ENCODE peak calls at places on chromosomes 2 and 18, in five cellular contexts. A is naive thymus-derived CD4-positive, alpha-beta T cell; Y is pancreas; I is right lobe of liver; X is CD4-positive, CD25-positive, alpha-beta regulatory T cell. N is an unnamed sample.
A peak's percentile ranks its signal among the peaks of the same experiment; 100 is the strongest.

GRCh38 chr2:1641498-1641897 is 102.8 kb downstream of the PXDN start:
- DNase-seq in X (no peak), A (no peak), Y (no peak), I (no peak), N (no peak)

GRCh38 chr18:32920796-32921787 is 148.3 kb upstream of the KLHL14 start:
- DNase-seq in Y (no peak), A (no peak), X (no peak), I (no peak), N (no peak)

GRCh38 chr18:7683753-7684152 is 116.6 kb downstream of the PTPRM start:
- DNase-seq in Y (no peak), I (no peak), A (no peak), X (no peak), N (no peak)

GRCh38 chr2:146661494-146662096 is 1183.2 kb upstream of the ACVR2A start:
- DNase-seq in X (no peak), A (no peak), I (no peak), Y (no peak), N (no peak)

GRCh38 chr18:42078711-42079110 is 123.7 kb downstream of the PIK3C3 start:
- DNase-seq in A (no peak), Y (no peak), I (no peak), X (peak; percentile 20), N (no peak)

GRCh38 chr2:88831792-88832248 is 140.3 kb downstream of the RPIA start:
- DNase-seq in X (peak; percentile 58), Y (peak; percentile 44), A (peak; percentile 4), I (no peak), N (no peak)

GRCh38 chr2:42061839-42062238 is 14.0 kb downstream of the PKDCC start:
- DNase-seq in X (no peak), I (no peak), A (no peak), Y (no peak), N (no peak)

GRCh38 chr2:215660687-215661086 is 224.8 kb upstream of the FN1 start:
- DNase-seq in A (no peak), Y (peak; percentile 26), X (no peak), I (no peak), N (no peak)

GRCh38 chr2:6917761-6918421 is 679 bp downstream of the RNF144A start:
- DNase-seq in Y (no peak), X (no peak), I (peak; percentile 64), A (no peak), N (no peak)

GRCh38 chr2:43152711-43153627 is 73.4 kb downstream of the ZFP36L2 start:
- DNase-seq in I (peak; percentile 76), Y (no peak), A (no peak), X (no peak), N (no peak)

GRCh38 chr2:189222440-189222839 is 42.9 kb upstream of the COL5A2 start:
- DNase-seq in Y (peak; percentile 38), X (no peak), A (no peak), I (no peak), N (no peak)

GRCh38 chr2:235820571-235820970 is 326.7 kb downstream of the AGAP1 start:
- DNase-seq in I (no peak), A (no peak), Y (no peak), X (no peak), N (no peak)

GRCh38 chr2:152445375-152445774 is 110.4 kb downstream of the FMNL2 start:
- DNase-seq in Y (no peak), I (no peak), X (no peak), A (no peak), N (no peak)

GRCh38 chr2:142112648-142113278 is 18.1 kb downstream of the LRP1B start:
- DNase-seq in I (no peak), X (no peak), Y (no peak), A (no peak), N (no peak)

GRCh38 chr2:143808166-143808565 is 678.9 kb downstream of the ARHGAP15 start:
- DNase-seq in A (no peak), X (no peak), I (no peak), Y (no peak), N (no peak)

GRCh38 chr18:7982216-7982615 is 415.1 kb downstream of the PTPRM start:
- DNase-seq in X (no peak), I (no peak), Y (no peak), A (no peak), N (no peak)

GRCh38 chr2:40346535-40347354 is 105.1 kb downstream of the SLC8A1 start:
- DNase-seq in X (no peak), I (no peak), Y (no peak), A (no peak), N (no peak)

GRCh38 chr2:26849056-26850001 is 1.4 kb downstream of the DPYSL5 start:
- DNase-seq in X (no peak), I (no peak), Y (no peak), A (peak; percentile 18), N (no peak)

GRCh38 chr2:77018219-77018618 is 504.0 kb downstream of the LRRTM4 start:
- DNase-seq in Y (no peak), I (no peak), X (no peak), A (no peak), N (no peak)

GRCh38 chr2:237666606-237667005 is 39.2 kb downstream of the LRRFIP1 start:
- DNase-seq in Y (no peak), I (no peak), A (no peak), X (no peak), N (no peak)
- H3K4me1 ChIP-seq in Y (peaks cover 6% of the 10 kb centered on the region), I (peaks cover 17% of the 10 kb centered on the region), A (no peaks in the 10 kb centered on the region), X (no peaks in the 10 kb centered on the region), N (no peaks in the 10 kb centered on the region)

DNA sequence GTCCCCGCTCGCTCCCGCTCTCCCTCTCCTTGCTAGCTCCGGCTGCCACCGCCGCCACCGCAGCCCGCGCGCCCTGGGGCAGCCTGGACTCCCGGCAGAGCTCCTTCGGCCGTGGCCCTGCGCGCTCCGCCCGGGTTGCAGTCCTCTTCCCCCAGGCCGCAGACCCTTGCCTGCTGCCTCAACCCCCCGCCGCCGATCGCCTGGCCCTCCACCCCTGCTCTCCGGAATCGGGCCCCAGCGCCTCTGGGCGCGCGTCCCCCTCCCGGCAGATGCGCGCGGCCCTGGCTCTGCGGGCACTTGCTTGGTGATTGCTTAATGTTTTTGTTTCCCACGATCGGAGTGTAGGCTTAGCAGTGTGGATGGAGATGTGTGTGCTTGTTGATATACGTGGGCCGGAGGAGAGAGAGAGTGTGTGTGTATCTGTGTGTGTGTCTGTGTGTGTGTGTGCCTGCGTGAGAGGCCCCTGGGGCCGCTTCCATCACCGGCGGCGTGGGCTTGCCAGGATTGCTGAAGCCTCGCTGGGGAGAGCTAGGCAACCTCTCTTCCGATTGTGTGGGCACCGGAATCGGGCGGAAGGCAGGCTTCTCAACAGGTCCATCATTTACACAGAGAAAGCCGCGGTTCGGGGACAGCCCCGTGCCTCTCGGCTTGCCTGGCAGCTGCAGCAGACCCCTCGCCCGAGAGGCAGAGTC is 877 bp downstream of the INHBB start:
- DNase-seq in A (peak; percentile 7), I (no peak), Y (no peak), X (peak; percentile 9), N (no peak)
- H3K4me3 ChIP-seq in A (peak overlapping the region; percentile 46), I (peak overlapping the region; percentile 40), Y (no peak overlapping the region), X (no peak overlapping the region), N (peak overlapping the region; percentile 45)

DNA sequence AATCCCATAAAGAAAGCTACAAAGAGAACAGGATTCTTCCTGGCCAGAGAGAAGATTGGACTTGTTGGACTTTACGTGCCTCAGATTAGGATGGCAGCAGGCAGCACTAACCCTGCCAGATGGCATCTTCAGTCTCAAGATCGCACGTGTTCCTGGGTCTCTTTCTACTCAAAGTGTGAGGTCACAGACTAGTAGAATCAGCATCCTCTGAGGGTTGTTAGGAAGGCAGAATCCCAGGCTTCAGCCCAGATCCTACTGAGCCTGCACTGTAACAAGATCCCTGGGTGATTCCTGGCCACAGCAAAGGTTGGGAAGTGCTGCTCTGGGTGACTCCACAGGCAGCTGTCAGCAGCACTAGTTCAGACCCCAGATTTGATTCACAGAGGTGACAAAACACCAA is 39.4 kb downstream of the EPAS1 start:
- DNase-seq in Y (no peak), X (no peak), I (no peak), A (no peak), N (no peak)
- H3K27ac ChIP-seq in Y (peak overlapping the region; percentile 69), X (no peak overlapping the region), I (peak overlapping the region; percentile 39), A (no peak overlapping the region), N (no peak overlapping the region)

GRCh38 chr2:168127361-168127760 is 120.0 kb downstream of the STK39 start:
- DNase-seq in A (no peak), X (no peak), Y (no peak), I (no peak), N (no peak)
- H3K4me1 ChIP-seq in A (no peaks in the 10 kb centered on the region), X (no peaks in the 10 kb centered on the region), Y (no peaks in the 10 kb centered on the region), I (no peaks in the 10 kb centered on the region), N (no peaks in the 10 kb centered on the region)

GRCh38 chr2:70919672-70920366 is 15.9 kb upstream of the ATP6V1B1 start:
- DNase-seq in I (peak; percentile 83), Y (peak; percentile 82), X (peak; percentile 59), A (peak; percentile 78), N (peak; percentile 73)

GRCh38 chr2:70920367-70920715 is 15.4 kb upstream of the ATP6V1B1 start:
- DNase-seq in A (no peak), X (no peak), I (peak; percentile 39), Y (no peak), N (no peak)

GRCh38 chr2:70921839-70922590 is 13.7 kb upstream of the ATP6V1B1 start:
- DNase-seq in Y (no peak), A (no peak), X (no peak), I (peak; percentile 36), N (no peak)

GRCh38 chr2:70922591-70923234 is 13.0 kb upstream of the ATP6V1B1 start:
- DNase-seq in X (no peak), I (peak; percentile 40), Y (no peak), A (no peak), N (no peak)

DNA sequence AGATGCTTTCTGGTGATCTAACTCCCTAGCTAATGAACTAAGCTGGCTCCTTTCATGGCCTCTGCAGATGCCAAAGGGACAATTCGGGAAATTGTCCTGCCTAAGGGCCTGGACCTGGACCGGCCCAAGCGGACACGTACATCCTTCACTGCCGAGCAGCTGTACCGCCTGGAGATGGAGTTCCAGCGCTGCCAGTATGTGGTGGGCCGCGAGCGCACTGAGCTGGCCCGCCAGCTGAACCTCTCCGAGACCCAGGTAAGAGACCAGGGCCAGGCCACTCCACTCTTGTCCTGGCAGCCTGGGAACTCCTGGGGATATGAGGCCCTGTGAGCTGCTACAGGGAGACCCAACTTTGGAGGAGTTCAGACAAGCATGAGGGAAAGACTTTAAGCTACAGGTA is 14.7 kb upstream of the ATP6V1B1 start:
- DNase-seq in Y (no peak), I (peak; percentile 39), X (no peak), A (no peak), N (no peak)
- H3K4me3 ChIP-seq in Y (no peak overlapping the region), I (no peak overlapping the region), X (no peak overlapping the region), A (no peak overlapping the region), N (no peak overlapping the region)

GRCh38 chr2:29165362-29166236 is 50.4 kb downstream of the CLIP4 start:
- DNase-seq in Y (no peak), I (no peak), X (no peak), A (no peak), N (no peak)
- H3K27ac ChIP-seq in Y (no peak overlapping the region), I (no peak overlapping the region), X (no peak overlapping the region), A (no peak overlapping the region), N (no peak overlapping the region)

GRCh38 chr2:237193436-237193835 is 107.7 kb downstream of the COPS8 start:
- DNase-seq in I (no peak), A (no peak), Y (no peak), X (no peak), N (no peak)
- H3K4me1 ChIP-seq in I (no peaks in the 10 kb centered on the region), A (no peaks in the 10 kb centered on the region), Y (no peaks in the 10 kb centered on the region), X (no peaks in the 10 kb centered on the region), N (no peaks in the 10 kb centered on the region)